ENCODE peak calls at places on chromosomes 5 and 9, in seven cellular contexts. U is tibial artery, M is hepatocyte, I is A549, T is dorsolateral prefrontal cortex, O is OCI-LY7, L is AG04450. G is an unnamed sample.

GRCh38 chr5:59197911-59198310 is 615.0 kb downstream of the RAB3C start:
- DNase-seq in U (no peak), M (no peak), I (no peak), T (no peak), O (no peak), L (no peak), G (no peak)

GRCh38 chr9:2231831-2232230 is 216.7 kb downstream of the SMARCA2 start:
- DNase-seq in U (no peak), M (no peak), I (no peak), T (no peak), O (no peak), L (no peak), G (peak)

GRCh38 chr5:73126381-73126780 is 6.0 kb downstream of the TMEM171 start:
- DNase-seq in U (no peak), M (no peak), I (no peak), T (peak), O (peak), L (no peak), G (no peak)

GRCh38 chr9:95854386-95855015 is 21.0 kb upstream of the ERCC6L2 start:
- DNase-seq in U (no peak), M (no peak), I (no peak), T (no peak), O (no peak), L (peak), G (no peak)

GRCh38 chr9:93117924-93118862 is 15.9 kb downstream of the NINJ1 start:
- DNase-seq in U (peak), M (no peak), I (no peak), T (no peak), O (no peak), L (no peak), G (no peak)

GRCh38 chr9:37547328-37547878 is 28.8 kb downstream of the FBXO10 start:
- DNase-seq in U (no peak), M (no peak), I (no peak), T (no peak), O (no peak), L (no peak), G (no peak)

GRCh38 chr9:93090091-93090655 is 5.8 kb upstream of the CARD19 start:
- DNase-seq in U (no peak), M (no peak), I (no peak), T (no peak), O (peak), L (no peak), G (no peak)

GRCh38 chr9:124660341-124660801 is 110.7 kb downstream of the NR6A1 start:
- DNase-seq in U (no peak), M (peak), I (peak), T (no peak), O (peak), L (no peak), G (peak)

GRCh38 chr5:55903121-55903701 is 52.1 kb downstream of the IL31RA start:
- DNase-seq in U (no peak), M (no peak), I (peak), T (no peak), O (no peak), L (no peak), G (peak)

GRCh38 chr5:76269259-76269958 is 133.7 kb upstream of the IQGAP2 start:
- DNase-seq in U (no peak), M (no peak), I (no peak), T (no peak), O (no peak), L (no peak), G (no peak)

GRCh38 chr5:143011621-143012020 is 241.4 kb downstream of the ARHGAP26 start:
- DNase-seq in U (no peak), M (no peak), I (no peak), T (no peak), O (no peak), L (no peak), G (peak)

GRCh38 chr5:152593388-152593787 is 188.3 kb upstream of the NMUR2 start:
- DNase-seq in U (no peak), M (no peak), I (peak), T (no peak), O (peak), L (no peak), G (no peak)

GRCh38 chr9:79129865-79130480 is 441.8 kb upstream of the TLE4 start:
- DNase-seq in U (no peak), M (peak), I (peak), T (peak), O (peak), L (peak), G (peak)

GRCh38 chr5:118611332-118611945 is 376.9 kb downstream of the DTWD2 start:
- DNase-seq in U (no peak), M (peak), I (peak), T (no peak), O (peak), L (no peak), G (peak)

GRCh38 chr9:28921857-28922500 is 1348.7 kb upstream of the C9orf72 start:
- DNase-seq in U (no peak), M (no peak), I (no peak), T (no peak), O (no peak), L (no peak), G (no peak)

GRCh38 chr5:169978744-169979143 is 1.6 kb downstream of the INSYN2B start:
- DNase-seq in U (no peak), M (no peak), I (no peak), T (no peak), O (no peak), L (no peak), G (no peak)
- H3K4me3 ChIP-seq in U (no peak), M (no peak), I (no peak), T (peak), O (no peak), L (peak), G (peak)

GRCh38 chr9:3528466-3528865 is 2.7 kb upstream of the RFX3 start:
- DNase-seq in U (no peak), M (no peak), I (no peak), T (no peak), O (peak), L (no peak), G (no peak)
- TF ChIP-seq CTCF in U (no peak), M (no peak), I (no peak), T (no peak), O (no peak), L (no peak), G (no peak)

GRCh38 chr9:34638138-34638445 is 505 bp upstream of the SIGMAR1 start:
- DNase-seq in U (no peak), M (no peak), I (no peak), T (no peak), O (no peak), L (no peak), G (no peak)
- H3K4me3 ChIP-seq in U (peak), M (peak), I (peak), T (peak), O (peak), L (peak), G (peak)

DNA sequence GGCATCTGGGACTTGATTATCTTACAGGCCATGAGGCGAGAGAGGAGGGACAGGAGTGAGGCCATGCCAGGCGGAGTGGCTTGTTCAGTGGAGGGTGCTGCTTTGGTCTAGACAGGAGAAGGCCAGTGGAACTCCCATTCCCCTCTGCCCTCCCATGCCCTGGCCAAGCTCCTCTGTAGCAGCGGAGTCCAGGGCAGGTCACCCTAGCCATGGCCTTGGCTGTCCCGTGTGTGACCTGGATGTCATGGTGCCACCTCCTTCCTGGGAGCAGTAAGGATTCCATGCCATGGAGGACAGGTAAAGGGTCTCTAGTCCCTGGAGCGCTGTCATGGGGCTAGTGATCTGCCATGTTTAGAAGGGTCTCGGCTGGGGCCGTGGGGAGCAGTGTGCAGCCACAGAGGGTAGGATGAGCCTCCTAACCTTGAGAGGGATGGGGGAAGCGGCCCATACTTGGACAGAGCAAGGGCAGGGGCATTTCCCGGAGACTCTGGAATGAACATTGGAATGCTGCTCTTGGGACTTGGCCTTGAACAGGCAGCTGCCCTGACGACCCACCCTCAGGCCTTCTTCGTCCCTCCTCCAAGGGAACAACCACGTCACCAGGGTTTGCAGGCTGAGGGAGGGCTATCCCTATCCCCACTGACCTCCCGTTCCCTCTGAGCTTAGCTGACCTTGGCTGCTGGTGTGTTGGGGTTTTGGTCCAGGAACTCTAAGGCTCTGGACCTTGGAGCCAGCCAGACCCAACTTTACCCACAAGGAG is 100.4 kb downstream of the DAB2IP start:
- DNase-seq in U (no peak), M (no peak), I (no peak), T (no peak), O (no peak), L (no peak), G (no peak)
- TF ChIP-seq CTCF in U (no peak), M (no peak), I (no peak), T (no peak), O (no peak), L (no peak), G (no peak)